ENCODE peak calls at places on chromosomes 5 and 9, in eight cellular contexts. One of them, this sample, is unnamed.

GRCh38 chr5:57010786-57011185 is 58.9 kb upstream of the MIER3 start:
- DNase-seq in sigmoid colon: no peak
- DNase-seq in mesothelial cell of epicardium: no peak
- DNase-seq in Peyer's patch: no peak
- DNase-seq in bronchial epithelial cell: no peak
- DNase-seq in fibroblast of pulmonary artery: no peak
- DNase-seq in transverse colon: no peak
- DNase-seq in HCT116: no peak
- DNase-seq in this sample: no peak

GRCh38 chr5:126395627-126396026 is 27.6 kb upstream of the GRAMD2B start:
- DNase-seq in mesothelial cell of epicardium: no peak
- DNase-seq in sigmoid colon: no peak
- DNase-seq in transverse colon: no peak
- DNase-seq in bronchial epithelial cell: no peak
- DNase-seq in fibroblast of pulmonary artery: no peak
- DNase-seq in HCT116: no peak
- DNase-seq in Peyer's patch: no peak
- DNase-seq in this sample: no peak

GRCh38 chr5:96248152-96248551 is 184.9 kb downstream of the PCSK1 start:
- DNase-seq in bronchial epithelial cell: no peak
- DNase-seq in sigmoid colon: no peak
- DNase-seq in HCT116: no peak
- DNase-seq in mesothelial cell of epicardium: no peak
- DNase-seq in Peyer's patch: no peak
- DNase-seq in fibroblast of pulmonary artery: no peak
- DNase-seq in transverse colon: no peak
- DNase-seq in this sample: no peak

GRCh38 chr9:92463989-92464388 is 18.3 kb downstream of the ASPN start:
- DNase-seq in bronchial epithelial cell: peak
- DNase-seq in fibroblast of pulmonary artery: peak
- DNase-seq in Peyer's patch: no peak
- DNase-seq in sigmoid colon: no peak
- DNase-seq in mesothelial cell of epicardium: no peak
- DNase-seq in HCT116: no peak
- DNase-seq in transverse colon: no peak
- DNase-seq in this sample: no peak

GRCh38 chr5:29079771-29080170 is 2041.4 kb upstream of the CDH9 start:
- DNase-seq in sigmoid colon: no peak
- DNase-seq in Peyer's patch: no peak
- DNase-seq in fibroblast of pulmonary artery: no peak
- DNase-seq in bronchial epithelial cell: no peak
- DNase-seq in transverse colon: no peak
- DNase-seq in mesothelial cell of epicardium: no peak
- DNase-seq in HCT116: no peak
- DNase-seq in this sample: no peak

GRCh38 chr9:84668204-84669007 is 1.1 kb upstream of the NTRK2 start:
- DNase-seq in transverse colon: peak
- DNase-seq in fibroblast of pulmonary artery: peak
- DNase-seq in bronchial epithelial cell: peak
- DNase-seq in sigmoid colon: no peak
- DNase-seq in mesothelial cell of epicardium: peak
- DNase-seq in Peyer's patch: peak
- DNase-seq in HCT116: peak
- DNase-seq in this sample: peak

GRCh38 chr5:150046031-150046430 is 40.3 kb downstream of the CSF1R start:
- DNase-seq in HCT116: no peak
- DNase-seq in sigmoid colon: no peak
- DNase-seq in bronchial epithelial cell: no peak
- DNase-seq in transverse colon: no peak
- DNase-seq in mesothelial cell of epicardium: no peak
- DNase-seq in fibroblast of pulmonary artery: no peak
- DNase-seq in Peyer's patch: no peak
- DNase-seq in this sample: no peak

GRCh38 chr5:87827561-87827960 is 414.8 kb upstream of the CCNH start:
- DNase-seq in bronchial epithelial cell: no peak
- DNase-seq in HCT116: no peak
- DNase-seq in Peyer's patch: no peak
- DNase-seq in mesothelial cell of epicardium: no peak
- DNase-seq in sigmoid colon: no peak
- DNase-seq in transverse colon: no peak
- DNase-seq in fibroblast of pulmonary artery: no peak
- DNase-seq in this sample: no peak

GRCh38 chr9:70020217-70020616 is 23.4 kb upstream of the MAMDC2 start:
- DNase-seq in transverse colon: no peak
- DNase-seq in mesothelial cell of epicardium: no peak
- DNase-seq in HCT116: no peak
- DNase-seq in bronchial epithelial cell: peak
- DNase-seq in sigmoid colon: no peak
- DNase-seq in fibroblast of pulmonary artery: no peak
- DNase-seq in Peyer's patch: no peak
- DNase-seq in this sample: no peak

GRCh38 chr9:136497916-136498695 is 15.3 kb upstream of the SEC16A start:
- DNase-seq in Peyer's patch: no peak
- DNase-seq in bronchial epithelial cell: no peak
- DNase-seq in HCT116: no peak
- DNase-seq in mesothelial cell of epicardium: no peak
- DNase-seq in fibroblast of pulmonary artery: no peak
- DNase-seq in transverse colon: no peak
- DNase-seq in sigmoid colon: no peak
- DNase-seq in this sample: no peak

GRCh38 chr5:65034029-65034781 is 265.5 kb downstream of the CWC27 start:
- DNase-seq in HCT116: no peak
- DNase-seq in transverse colon: no peak
- DNase-seq in sigmoid colon: no peak
- DNase-seq in fibroblast of pulmonary artery: peak
- DNase-seq in bronchial epithelial cell: no peak
- DNase-seq in Peyer's patch: no peak
- DNase-seq in mesothelial cell of epicardium: no peak
- DNase-seq in this sample: no peak

GRCh38 chr5:65034782-65035181 is 266.1 kb downstream of the CWC27 start:
- DNase-seq in fibroblast of pulmonary artery: no peak
- DNase-seq in mesothelial cell of epicardium: no peak
- DNase-seq in Peyer's patch: no peak
- DNase-seq in bronchial epithelial cell: no peak
- DNase-seq in HCT116: no peak
- DNase-seq in sigmoid colon: peak
- DNase-seq in transverse colon: peak
- DNase-seq in this sample: no peak

GRCh38 chr5:65041296-65042158 is 272.8 kb downstream of the CWC27 start:
- DNase-seq in transverse colon: no peak
- DNase-seq in fibroblast of pulmonary artery: peak
- DNase-seq in mesothelial cell of epicardium: no peak
- DNase-seq in Peyer's patch: no peak
- DNase-seq in bronchial epithelial cell: no peak
- DNase-seq in HCT116: no peak
- DNase-seq in sigmoid colon: no peak
- DNase-seq in this sample: no peak

GRCh38 chr5:65035212-65036206 is 266.8 kb downstream of the CWC27 start:
- DNase-seq in bronchial epithelial cell: peak
- DNase-seq in Peyer's patch: peak
- DNase-seq in HCT116: peak
- DNase-seq in sigmoid colon: peak
- DNase-seq in mesothelial cell of epicardium: peak
- DNase-seq in fibroblast of pulmonary artery: peak
- DNase-seq in transverse colon: peak
- DNase-seq in this sample: peak

GRCh38 chr5:65037845-65038815 is 269.4 kb downstream of the CWC27 start:
- DNase-seq in fibroblast of pulmonary artery: no peak
- DNase-seq in Peyer's patch: no peak
- DNase-seq in transverse colon: peak
- DNase-seq in HCT116: peak
- DNase-seq in mesothelial cell of epicardium: no peak
- DNase-seq in sigmoid colon: no peak
- DNase-seq in bronchial epithelial cell: peak
- DNase-seq in this sample: no peak
- TF ChIP-seq CTCF in fibroblast of pulmonary artery: peak
- TF ChIP-seq CTCF in Peyer's patch: peak
- TF ChIP-seq CTCF in transverse colon: peak
- TF ChIP-seq CTCF in HCT116: peak
- TF ChIP-seq CTCF in mesothelial cell of epicardium: no peak
- TF ChIP-seq CTCF in sigmoid colon: no peak
- TF ChIP-seq CTCF in bronchial epithelial cell: peak
- TF ChIP-seq CTCF in this sample: peak

GRCh38 chr9:90547896-90548295 is 94.7 kb downstream of the DIRAS2 start:
- DNase-seq in Peyer's patch: no peak
- DNase-seq in HCT116: no peak
- DNase-seq in sigmoid colon: no peak
- DNase-seq in bronchial epithelial cell: peak
- DNase-seq in fibroblast of pulmonary artery: no peak
- DNase-seq in mesothelial cell of epicardium: no peak
- DNase-seq in transverse colon: no peak
- DNase-seq in this sample: no peak
- TF ChIP-seq CTCF in Peyer's patch: no peak
- TF ChIP-seq CTCF in HCT116: no peak
- TF ChIP-seq CTCF in sigmoid colon: no peak
- TF ChIP-seq CTCF in bronchial epithelial cell: peak
- TF ChIP-seq CTCF in fibroblast of pulmonary artery: no peak
- TF ChIP-seq CTCF in mesothelial cell of epicardium: no peak
- TF ChIP-seq CTCF in transverse colon: no peak
- TF ChIP-seq CTCF in this sample: no peak

DNA sequence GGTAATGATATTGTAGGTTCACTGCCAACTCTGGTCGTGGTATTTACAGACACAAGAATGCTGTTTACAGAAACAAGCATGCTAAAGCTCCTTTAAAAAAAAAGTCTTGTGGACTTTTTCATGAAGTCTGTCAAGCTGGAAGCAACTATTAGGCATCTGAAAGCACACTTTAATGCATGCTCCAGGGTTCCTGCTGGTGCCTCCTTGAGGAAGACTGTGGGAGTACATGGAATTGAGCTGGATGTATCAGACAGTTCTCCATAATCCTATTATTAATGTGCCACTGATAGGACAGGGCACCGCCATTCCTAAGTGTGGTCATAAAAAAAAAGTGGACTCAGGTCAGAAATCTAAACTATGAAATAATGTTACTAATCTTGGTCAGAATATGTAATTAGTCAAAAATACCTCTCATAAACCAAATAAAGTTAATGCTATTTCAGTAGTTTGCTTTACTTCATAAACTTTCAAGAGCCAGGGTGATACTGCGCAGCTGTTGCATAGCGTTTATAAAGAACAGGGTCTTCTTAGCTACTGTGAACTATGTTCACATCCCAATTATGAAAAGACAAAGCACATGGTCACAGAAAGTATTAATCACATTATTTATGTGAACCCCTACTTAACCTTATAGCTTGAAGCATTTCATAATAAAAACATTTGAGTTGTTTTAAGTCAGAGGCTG is 390.8 kb upstream of the PTGER4 start:
- DNase-seq in HCT116: no peak
- DNase-seq in Peyer's patch: no peak
- DNase-seq in fibroblast of pulmonary artery: no peak
- DNase-seq in transverse colon: no peak
- DNase-seq in bronchial epithelial cell: no peak
- DNase-seq in mesothelial cell of epicardium: no peak
- DNase-seq in sigmoid colon: no peak
- DNase-seq in this sample: no peak
- TF ChIP-seq CTCF in HCT116: peak
- TF ChIP-seq CTCF in Peyer's patch: peak
- TF ChIP-seq CTCF in fibroblast of pulmonary artery: no peak
- TF ChIP-seq CTCF in transverse colon: no peak
- TF ChIP-seq CTCF in bronchial epithelial cell: no peak
- TF ChIP-seq CTCF in mesothelial cell of epicardium: no peak
- TF ChIP-seq CTCF in sigmoid colon: no peak
- TF ChIP-seq CTCF in this sample: no peak

DNA sequence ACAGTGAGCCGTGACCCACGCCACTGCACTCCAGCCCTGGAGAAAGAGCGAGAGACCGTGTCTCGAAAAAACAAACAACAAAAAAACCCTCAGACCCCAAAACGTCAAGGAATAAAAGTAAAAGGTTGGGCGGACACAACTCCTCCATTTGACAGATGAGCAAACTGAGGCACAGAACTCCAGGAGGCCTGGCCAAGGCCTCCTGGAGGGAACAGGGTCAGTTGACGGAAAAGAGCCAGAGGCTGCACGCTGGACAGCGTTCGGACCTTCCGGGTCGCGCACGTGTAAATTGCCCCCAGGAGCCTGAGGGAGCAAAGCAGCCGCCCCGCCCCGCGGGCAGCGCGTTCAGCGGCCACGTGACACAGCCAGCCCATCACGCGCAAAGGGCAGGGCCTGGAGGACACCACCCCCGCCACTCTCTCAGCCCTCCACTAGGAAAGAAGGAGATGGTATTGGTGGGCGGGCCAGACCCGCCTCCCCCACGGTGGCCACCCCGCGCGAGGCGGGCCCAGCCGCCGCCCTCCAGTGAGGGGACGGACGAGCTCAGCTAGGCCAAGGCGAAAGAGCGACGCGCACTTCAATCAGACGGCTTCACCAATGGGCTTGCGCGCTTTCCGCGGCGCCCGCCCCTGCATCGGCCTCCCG is 81.5 kb downstream of the PTPDC1 start:
- DNase-seq in bronchial epithelial cell: peak
- DNase-seq in HCT116: peak
- DNase-seq in fibroblast of pulmonary artery: peak
- DNase-seq in Peyer's patch: peak
- DNase-seq in mesothelial cell of epicardium: peak
- DNase-seq in sigmoid colon: peak
- DNase-seq in transverse colon: peak
- DNase-seq in this sample: peak
- TF ChIP-seq CTCF in bronchial epithelial cell: no peak
- TF ChIP-seq CTCF in HCT116: no peak
- TF ChIP-seq CTCF in fibroblast of pulmonary artery: no peak
- TF ChIP-seq CTCF in Peyer's patch: no peak
- TF ChIP-seq CTCF in mesothelial cell of epicardium: no peak
- TF ChIP-seq CTCF in sigmoid colon: no peak
- TF ChIP-seq CTCF in transverse colon: no peak
- TF ChIP-seq CTCF in this sample: no peak

GRCh38 chr5:141669519-141669918 is 12.5 kb downstream of the ARAP3 start:
- DNase-seq in transverse colon: no peak
- DNase-seq in HCT116: no peak
- DNase-seq in sigmoid colon: no peak
- DNase-seq in mesothelial cell of epicardium: no peak
- DNase-seq in Peyer's patch: no peak
- DNase-seq in fibroblast of pulmonary artery: no peak
- DNase-seq in bronchial epithelial cell: no peak
- DNase-seq in this sample: no peak
- TF ChIP-seq CTCF in transverse colon: no peak
- TF ChIP-seq CTCF in HCT116: peak
- TF ChIP-seq CTCF in sigmoid colon: no peak
- TF ChIP-seq CTCF in mesothelial cell of epicardium: no peak
- TF ChIP-seq CTCF in Peyer's patch: no peak
- TF ChIP-seq CTCF in fibroblast of pulmonary artery: no peak
- TF ChIP-seq CTCF in bronchial epithelial cell: no peak
- TF ChIP-seq CTCF in this sample: no peak

This sample was measured in progenitor cell of endocrine pancreas.